ENCODE peak calls at places on chromosomes 7 and 10, in seven cellular contexts. V is ascending aorta; K is stimulated activated effector memory CD8-positive, alpha-beta T cell treated with anti-CD3 and anti-CD28 coated beads, Interleukin-12 subunit alpha, Interleukin-12 subunit beta, amount 100 ng/mL, for 72 hours; T is frontal cortex; G is SK-N-SH; Z is substantia nigra; C is suprapubic skin. E is an unnamed sample.

GRCh38 chr10:120253131-120253530 is 203.9 kb upstream of the PLPP4 start:
- DNase-seq in V (no peak), K (no peak), T (no peak), G (no peak), Z (no peak), C (no peak), E (no peak)

GRCh38 chr7:17109017-17109416 is 189.4 kb upstream of the AHR start:
- DNase-seq in V (no peak), K (no peak), T (no peak), G (no peak), Z (no peak), C (no peak), E (peak)

GRCh38 chr10:124604214-124605000 is 139.8 kb downstream of the FAM53B start:
- DNase-seq in V (no peak), K (no peak), T (no peak), G (peak), Z (no peak), C (no peak), E (no peak)

GRCh38 chr10:50566150-50566549 is 57.6 kb downstream of the SGMS1 start:
- DNase-seq in V (no peak), K (no peak), T (no peak), G (no peak), Z (no peak), C (no peak), E (no peak)

GRCh38 chr10:22333167-22333566 is 12.1 kb upstream of the SPAG6 start:
- DNase-seq in V (no peak), K (no peak), T (no peak), G (no peak), Z (no peak), C (no peak), E (no peak)

GRCh38 chr7:157607218-157607617 is 270.4 kb downstream of the DNAJB6 start:
- DNase-seq in V (peak), K (no peak), T (no peak), G (no peak), Z (no peak), C (no peak), E (no peak)

GRCh38 chr10:20314431-20314830 is 498.2 kb downstream of the PLXDC2 start:
- DNase-seq in V (no peak), K (no peak), T (no peak), G (no peak), Z (no peak), C (no peak), E (no peak)

GRCh38 chr7:111752022-111752582 is 189.8 kb upstream of the IMMP2L start:
- DNase-seq in V (no peak), K (peak), T (no peak), G (peak), Z (no peak), C (peak), E (peak)

GRCh38 chr10:49285232-49285631 is 13.7 kb upstream of the C10orf71 start:
- DNase-seq in V (peak), K (no peak), T (no peak), G (no peak), Z (no peak), C (no peak), E (no peak)

GRCh38 chr7:326845-327304 is 36.9 kb downstream of the FOXL3 start:
- DNase-seq in V (no peak), K (no peak), T (no peak), G (no peak), Z (no peak), C (no peak), E (peak)

GRCh38 chr10:106980711-106981460 is 183.6 kb downstream of the SORCS1 start:
- DNase-seq in V (no peak), K (no peak), T (no peak), G (no peak), Z (no peak), C (no peak), E (no peak)

GRCh38 chr7:151644554-151644953 is 124.9 kb upstream of the RHEB start:
- DNase-seq in V (no peak), K (no peak), T (no peak), G (no peak), Z (no peak), C (no peak), E (no peak)

GRCh38 chr10:48497965-48498770 is 106.7 kb downstream of the ARHGAP22 start:
- DNase-seq in V (peak), K (no peak), T (no peak), G (no peak), Z (no peak), C (no peak), E (no peak)

GRCh38 chr7:128322040-128322643 is 21.6 kb downstream of the RBM28 start:
- DNase-seq in V (no peak), K (no peak), T (no peak), G (peak), Z (no peak), C (no peak), E (peak)

GRCh38 chr7:10239643-10240345 is 733.9 kb upstream of the PHF14 start:
- DNase-seq in V (no peak), K (no peak), T (no peak), G (no peak), Z (no peak), C (no peak), E (peak)

GRCh38 chr10:15265558-15265957 is 97.1 kb upstream of the NMT2 start:
- DNase-seq in V (no peak), K (no peak), T (no peak), G (no peak), Z (no peak), C (no peak), E (no peak)

GRCh38 chr10:34916368-34916767 is 101.3 kb upstream of the PARD3 start:
- DNase-seq in V (no peak), K (no peak), T (no peak), G (no peak), Z (no peak), C (no peak), E (peak)

GRCh38 chr7:750111-750905 is 23.2 kb upstream of the PRKAR1B start:
- DNase-seq in V (no peak), K (no peak), T (no peak), G (no peak), Z (no peak), C (peak), E (no peak)

GRCh38 chr7:154623399-154623798 is 379.5 kb downstream of the PAXIP1 start:
- DNase-seq in V (no peak), K (no peak), T (no peak), G (no peak), Z (no peak), C (no peak), E (no peak)

GRCh38 chr10:20004087-20004523 is 187.9 kb downstream of the PLXDC2 start:
- DNase-seq in V (peak), K (no peak), T (no peak), G (peak), Z (no peak), C (no peak), E (peak)

GRCh38 chr7:135251502-135252327 is 18.1 kb downstream of the STRA8 start:
- DNase-seq in V (peak), K (no peak), T (no peak), G (no peak), Z (no peak), C (no peak), E (no peak)

GRCh38 chr10:114245128-114245791 is 6.2 kb downstream of the VWA2 start:
- DNase-seq in V (no peak), K (no peak), T (no peak), G (no peak), Z (no peak), C (no peak), E (no peak)

GRCh38 chr10:103820101-103821062 is 35.0 kb downstream of the SH3PXD2A start:
- DNase-seq in V (peak), K (no peak), T (no peak), G (peak), Z (no peak), C (peak), E (peak)

GRCh38 chr10:5404188-5405041 is at the start of gene TUBAL3:
- DNase-seq in V (no peak), K (no peak), T (no peak), G (no peak), Z (no peak), C (no peak), E (no peak)

GRCh38 chr7:44709011-44709915 is 39.4 kb upstream of the ZMIZ2 start:
- DNase-seq in V (no peak), K (no peak), T (no peak), G (peak), Z (no peak), C (peak), E (no peak)

GRCh38 chr10:73340121-73340520 is 18.5 kb downstream of the CFAP70 start:
- DNase-seq in V (no peak), K (no peak), T (no peak), G (no peak), Z (no peak), C (no peak), E (no peak)

GRCh38 chr10:323651-324293 is 188.5 kb downstream of the ZMYND11 start:
- DNase-seq in V (peak), K (peak), T (no peak), G (no peak), Z (no peak), C (peak), E (peak)

GRCh38 chr10:108749042-108749441 is 1174.3 kb downstream of the XPNPEP1 start:
- DNase-seq in V (no peak), K (no peak), T (no peak), G (no peak), Z (no peak), C (no peak), E (no peak)

GRCh38 chr10:77618117-77618516 is 19.5 kb downstream of the KCNMA1 start:
- DNase-seq in V (no peak), K (no peak), T (no peak), G (no peak), Z (no peak), C (no peak), E (no peak)

GRCh38 chr10:133327651-133328357 is 8.9 kb downstream of the CALY start:
- DNase-seq in V (no peak), K (peak), T (no peak), G (no peak), Z (no peak), C (no peak), E (peak)

GRCh38 chr7:36961691-36962090 is 237.4 kb upstream of the AOAH start:
- DNase-seq in V (no peak), K (no peak), T (no peak), G (no peak), Z (no peak), C (no peak), E (no peak)

GRCh38 chr7:111529507-111530355 is 32.6 kb downstream of the IMMP2L start:
- DNase-seq in V (no peak), K (no peak), T (no peak), G (no peak), Z (no peak), C (no peak), E (peak)

GRCh38 chr7:132386249-132386681 is 190.0 kb downstream of the PLXNA4 start:
- DNase-seq in V (peak), K (no peak), T (no peak), G (peak), Z (peak), C (no peak), E (no peak)

GRCh38 chr7:127865466-127865865 is 165.8 kb downstream of the LRRC4 start:
- DNase-seq in V (no peak), K (no peak), T (no peak), G (no peak), Z (no peak), C (no peak), E (peak)

GRCh38 chr10:113454341-113455061 is 98.4 kb upstream of the HABP2 start:
- DNase-seq in V (peak), K (no peak), T (no peak), G (peak), Z (no peak), C (no peak), E (peak)

GRCh38 chr7:150375662-150376521 is 3.2 kb upstream of the ZNF775 start:
- DNase-seq in V (peak), K (no peak), T (no peak), G (no peak), Z (no peak), C (no peak), E (no peak)

GRCh38 chr7:149638566-149639320 is 134.6 kb downstream of the ZNF467 start:
- DNase-seq in V (no peak), K (no peak), T (no peak), G (no peak), Z (no peak), C (no peak), E (no peak)

GRCh38 chr7:351681-352480 is 61.9 kb downstream of the FOXL3 start:
- DNase-seq in V (no peak), K (peak), T (no peak), G (no peak), Z (no peak), C (no peak), E (no peak)

E was measured in fibroblast of lung.